ENCODE peak calls at places on chromosomes 1 and 21, in eight cellular contexts. One of them, this sample, is unnamed.
A peak's percentile ranks its signal among the peaks of the same experiment; 100 is the strongest.

GRCh38 chr1:203626910-203627246 is 246 bp downstream of the ATP2B4 start:
- DNase-seq in AG08395: peak; percentile 35
- DNase-seq in NCI-H345: peak; percentile 74
- DNase-seq in endodermal cell: no peak
- DNase-seq in COR-L47: peak; percentile 76
- DNase-seq in hypothalamus: peak; percentile 57
- DNase-seq in H54: no peak
- DNase-seq in hepatocyte: no peak
- DNase-seq in this sample: no peak

GRCh38 chr1:160169553-160170399 is 18.4 kb downstream of the ATP1A4 start:
- DNase-seq in H54: no peak
- DNase-seq in COR-L47: peak; percentile 84
- DNase-seq in hypothalamus: no peak
- DNase-seq in hepatocyte: no peak
- DNase-seq in endodermal cell: peak; percentile 92
- DNase-seq in AG08395: no peak
- DNase-seq in NCI-H345: peak; percentile 77
- DNase-seq in this sample: no peak

GRCh38 chr1:21939650-21940374 is 2.7 kb upstream of the HSPG2 start:
- DNase-seq in H54: no peak
- DNase-seq in hepatocyte: peak; percentile 92
- DNase-seq in AG08395: peak; percentile 89
- DNase-seq in NCI-H345: peak; percentile 49
- DNase-seq in hypothalamus: peak; percentile 41
- DNase-seq in endodermal cell: no peak
- DNase-seq in COR-L47: peak; percentile 18
- DNase-seq in this sample: no peak

GRCh38 chr21:38853421-38853919 is 47.7 kb downstream of the ETS2 start:
- DNase-seq in NCI-H345: peak; percentile 20
- DNase-seq in hepatocyte: peak; percentile 60
- DNase-seq in endodermal cell: no peak
- DNase-seq in AG08395: peak; percentile 51
- DNase-seq in hypothalamus: no peak
- DNase-seq in COR-L47: no peak
- DNase-seq in H54: peak; percentile 71
- DNase-seq in this sample: no peak

GRCh38 chr1:1397839-1398523 is 1.2 kb downstream of the CCNL2 start:
- DNase-seq in H54: no peak
- DNase-seq in hepatocyte: no peak
- DNase-seq in NCI-H345: no peak
- DNase-seq in COR-L47: no peak
- DNase-seq in endodermal cell: no peak
- DNase-seq in hypothalamus: no peak
- DNase-seq in AG08395: no peak
- DNase-seq in this sample: no peak

GRCh38 chr21:36732217-36732616 is 33.3 kb downstream of the SIM2 start:
- DNase-seq in hypothalamus: no peak
- DNase-seq in endodermal cell: no peak
- DNase-seq in AG08395: no peak
- DNase-seq in H54: no peak
- DNase-seq in hepatocyte: no peak
- DNase-seq in COR-L47: no peak
- DNase-seq in NCI-H345: no peak
- DNase-seq in this sample: no peak

GRCh38 chr1:154405762-154406571 is 824 bp downstream of the IL6R start:
- DNase-seq in NCI-H345: peak; percentile 51
- DNase-seq in AG08395: peak; percentile 79
- DNase-seq in hepatocyte: peak; percentile 82
- DNase-seq in hypothalamus: peak; percentile 75
- DNase-seq in endodermal cell: peak; percentile 74
- DNase-seq in COR-L47: no peak
- DNase-seq in H54: peak; percentile 53
- DNase-seq in this sample: no peak

GRCh38 chr1:116179398-116179797 is 68.2 kb downstream of the MAB21L3 start:
- DNase-seq in H54: no peak
- DNase-seq in endodermal cell: no peak
- DNase-seq in hypothalamus: no peak
- DNase-seq in hepatocyte: peak; percentile 66
- DNase-seq in COR-L47: no peak
- DNase-seq in NCI-H345: no peak
- DNase-seq in AG08395: no peak
- DNase-seq in this sample: no peak

GRCh38 chr1:79110749-79111148 is 104.2 kb upstream of the ADGRL4 start:
- DNase-seq in endodermal cell: no peak
- DNase-seq in AG08395: no peak
- DNase-seq in hepatocyte: no peak
- DNase-seq in COR-L47: no peak
- DNase-seq in H54: no peak
- DNase-seq in NCI-H345: no peak
- DNase-seq in hypothalamus: no peak
- DNase-seq in this sample: no peak

GRCh38 chr1:2115008-2115921 is 65.1 kb downstream of the PRKCZ start:
- DNase-seq in endodermal cell: no peak
- DNase-seq in NCI-H345: no peak
- DNase-seq in H54: no peak
- DNase-seq in hypothalamus: no peak
- DNase-seq in COR-L47: no peak
- DNase-seq in hepatocyte: no peak
- DNase-seq in AG08395: no peak
- DNase-seq in this sample: no peak

GRCh38 chr1:212614398-212615091 is 6.0 kb downstream of the ATF3 start:
- DNase-seq in H54: no peak
- DNase-seq in NCI-H345: no peak
- DNase-seq in endodermal cell: no peak
- DNase-seq in hypothalamus: no peak
- DNase-seq in hepatocyte: no peak
- DNase-seq in COR-L47: no peak
- DNase-seq in AG08395: no peak
- DNase-seq in this sample: no peak

GRCh38 chr1:71028981-71029380 is 18.6 kb downstream of the PTGER3 start:
- DNase-seq in NCI-H345: no peak
- DNase-seq in H54: no peak
- DNase-seq in endodermal cell: no peak
- DNase-seq in hypothalamus: no peak
- DNase-seq in COR-L47: no peak
- DNase-seq in hepatocyte: no peak
- DNase-seq in AG08395: no peak
- DNase-seq in this sample: no peak

GRCh38 chr1:156310962-156311361 is 11.9 kb upstream of the VHLL start:
- DNase-seq in hypothalamus: no peak
- DNase-seq in NCI-H345: no peak
- DNase-seq in H54: no peak
- DNase-seq in AG08395: peak; percentile 58
- DNase-seq in COR-L47: no peak
- DNase-seq in endodermal cell: no peak
- DNase-seq in hepatocyte: no peak
- DNase-seq in this sample: no peak

GRCh38 chr21:29499229-29499628 is 200.5 kb downstream of the BACH1 start:
- DNase-seq in AG08395: no peak
- DNase-seq in endodermal cell: no peak
- DNase-seq in hypothalamus: no peak
- DNase-seq in hepatocyte: no peak
- DNase-seq in H54: no peak
- DNase-seq in COR-L47: no peak
- DNase-seq in NCI-H345: no peak
- DNase-seq in this sample: no peak

GRCh38 chr1:40305451-40305850 is 11.6 kb downstream of the COL9A2 start:
- DNase-seq in AG08395: no peak
- DNase-seq in hepatocyte: no peak
- DNase-seq in hypothalamus: no peak
- DNase-seq in H54: no peak
- DNase-seq in COR-L47: no peak
- DNase-seq in endodermal cell: peak; percentile 62
- DNase-seq in NCI-H345: no peak
- DNase-seq in this sample: no peak

This sample was measured in vagina.